ENCODE peak calls at places on chromosome 17, in four cellular contexts. V is GM06990, I is bronchial epithelial cell, Q is astrocyte of the spinal cord. L is an unnamed sample.
A peak's percentile ranks its signal among the peaks of the same experiment; 100 is the strongest.

GRCh38 chr17:5438716-5439445 is at the start of gene C1QBP:
- DNase-seq in V (peak; percentile 97), I (peak; percentile 81), Q (peak; percentile 95), L (peak; percentile 97)

GRCh38 chr17:8142158-8142886 is 9.9 kb downstream of the PER1 start:
- DNase-seq in V (no peak), I (no peak), Q (no peak), L (peak; percentile 17)

GRCh38 chr17:81396722-81397313 is 1.6 kb downstream of the BAHCC1 start:
- DNase-seq in V (peak; percentile 57), I (no peak), Q (no peak), L (peak; percentile 41)

GRCh38 chr17:29726721-29727252 is 104.1 kb upstream of the CORO6 start:
- DNase-seq in V (peak; percentile 53), I (peak; percentile 59), Q (peak; percentile 27), L (no peak)

GRCh38 chr17:76438906-76439305 is 14.0 kb downstream of the UBE2O start:
- DNase-seq in V (no peak), I (no peak), Q (no peak), L (no peak)

GRCh38 chr17:55089955-55090573 is 121.5 kb downstream of the STXBP4 start:
- DNase-seq in V (peak; percentile 58), I (peak; percentile 58), Q (peak; percentile 34), L (peak; percentile 91)

GRCh38 chr17:46106966-46107644 is 86.1 kb downstream of the KANSL1 start:
- DNase-seq in V (no peak), I (no peak), Q (no peak), L (no peak)

GRCh38 chr17:9401434-9401833 is 174.2 kb downstream of the STX8 start:
- DNase-seq in V (no peak), I (peak; percentile 93), Q (peak; percentile 69), L (no peak)

GRCh38 chr17:50613007-50613406 is 21.7 kb upstream of the ABCC3 start:
- DNase-seq in V (no peak), I (peak; percentile 15), Q (no peak), L (no peak)

GRCh38 chr17:45431531-45432404 is 902 bp downstream of the ARHGAP27 start:
- DNase-seq in V (peak; percentile 84), I (peak; percentile 83), Q (no peak), L (peak; percentile 72)

GRCh38 chr17:4497101-4497824 is 1.4 kb upstream of the SPNS2 start:
- DNase-seq in V (peak; percentile 60), I (peak; percentile 35), Q (peak; percentile 19), L (no peak)

GRCh38 chr17:7393613-7394451 is 493 bp downstream of the PLSCR3 start:
- DNase-seq in V (no peak), I (peak; percentile 44), Q (no peak), L (peak; percentile 71)

GRCh38 chr17:49193513-49194296 is 16.7 kb downstream of the GNGT2 start:
- DNase-seq in V (peak; percentile 82), I (peak; percentile 53), Q (peak; percentile 66), L (peak; percentile 39)

GRCh38 chr17:57953219-57953618 is 2.0 kb downstream of the CUEDC1 start:
- DNase-seq in V (no peak), I (no peak), Q (no peak), L (no peak)

GRCh38 chr17:5378566-5379207 is 40.8 kb downstream of the NUP88 start:
- DNase-seq in V (no peak), I (no peak), Q (no peak), L (no peak)

GRCh38 chr17:61926831-61927210 is 961 bp downstream of the INTS2 start:
- DNase-seq in V (no peak), I (no peak), Q (peak; percentile 29), L (no peak)

GRCh38 chr17:27078296-27078695 is 215.6 kb upstream of the WSB1 start:
- DNase-seq in V (no peak), I (no peak), Q (no peak), L (no peak)

GRCh38 chr17:81712468-81713003 is 452 bp downstream of the SLC25A10 start:
- DNase-seq in V (no peak), I (no peak), Q (no peak), L (peak; percentile 18)

GRCh38 chr17:20996724-20997615 is 45.8 kb downstream of the USP22 start:
- DNase-seq in V (no peak), I (no peak), Q (no peak), L (no peak)

GRCh38 chr17:44108440-44109311 is 14.8 kb downstream of the HDAC5 start:
- DNase-seq in V (no peak), I (no peak), Q (peak; percentile 97), L (no peak)

GRCh38 chr17:19287651-19288050 is 50.5 kb downstream of the EPN2 start:
- DNase-seq in V (no peak), I (no peak), Q (no peak), L (no peak)

GRCh38 chr17:6530324-6530920 is 25.9 kb downstream of the PITPNM3 start:
- DNase-seq in V (no peak), I (no peak), Q (no peak), L (no peak)

GRCh38 chr17:37483311-37484039 is 6.2 kb upstream of the DUSP14 start:
- DNase-seq in V (no peak), I (no peak), Q (peak; percentile 86), L (no peak)

GRCh38 chr17:80843741-80844156 is 147.9 kb upstream of the CHMP6 start:
- DNase-seq in V (no peak), I (no peak), Q (no peak), L (no peak)

GRCh38 chr17:752002-752619 is at the start of gene GEMIN4:
- DNase-seq in V (peak; percentile 97), I (peak; percentile 64), Q (peak; percentile 86), L (peak; percentile 93)

GRCh38 chr17:56866076-56866475 is 32.1 kb downstream of the DGKE start:
- DNase-seq in V (no peak), I (no peak), Q (no peak), L (no peak)

GRCh38 chr17:32461853-32462617 is 17.7 kb downstream of the PSMD11 start:
- DNase-seq in V (no peak), I (peak; percentile 72), Q (peak; percentile 55), L (peak; percentile 83)

GRCh38 chr17:76139801-76140660 is 1.0 kb downstream of the FOXJ1 start:
- DNase-seq in V (peak; percentile 73), I (no peak), Q (no peak), L (no peak)

GRCh38 chr17:37067555-37068111 is 118.9 kb downstream of the AATF start:
- DNase-seq in V (no peak), I (peak; percentile 82), Q (peak; percentile 61), L (no peak)

GRCh38 chr17:42541041-42541833 is 5.2 kb downstream of the NAGLU start:
- DNase-seq in V (no peak), I (peak; percentile 71), Q (no peak), L (no peak)

GRCh38 chr17:75601057-75601987 is 13.7 kb downstream of the MYO15B start:
- DNase-seq in V (no peak), I (peak; percentile 29), Q (no peak), L (peak; percentile 28)

GRCh38 chr17:7677388-7678067 is 9.8 kb downstream of the TP53 start:
- DNase-seq in V (no peak), I (no peak), Q (no peak), L (no peak)

GRCh38 chr17:81405382-81406005 is 10.2 kb downstream of the BAHCC1 start:
- DNase-seq in V (no peak), I (no peak), Q (no peak), L (no peak)

GRCh38 chr17:47164263-47164662 is 24.8 kb downstream of the CDC27 start:
- DNase-seq in V (no peak), I (no peak), Q (no peak), L (no peak)

GRCh38 chr17:12519956-12520594 is 145.6 kb upstream of the MYOCD start:
- DNase-seq in V (no peak), I (peak; percentile 20), Q (no peak), L (no peak)

GRCh38 chr17:13010959-13011358 is 6.9 kb downstream of the ELAC2 start:
- DNase-seq in V (no peak), I (no peak), Q (no peak), L (no peak)

GRCh38 chr17:12553625-12554024 is 112.1 kb upstream of the MYOCD start:
- DNase-seq in V (no peak), I (no peak), Q (no peak), L (no peak)

GRCh38 chr17:6043405-6043804 is 26.8 kb upstream of the WSCD1 start:
- DNase-seq in V (no peak), I (no peak), Q (no peak), L (no peak)

DNA sequence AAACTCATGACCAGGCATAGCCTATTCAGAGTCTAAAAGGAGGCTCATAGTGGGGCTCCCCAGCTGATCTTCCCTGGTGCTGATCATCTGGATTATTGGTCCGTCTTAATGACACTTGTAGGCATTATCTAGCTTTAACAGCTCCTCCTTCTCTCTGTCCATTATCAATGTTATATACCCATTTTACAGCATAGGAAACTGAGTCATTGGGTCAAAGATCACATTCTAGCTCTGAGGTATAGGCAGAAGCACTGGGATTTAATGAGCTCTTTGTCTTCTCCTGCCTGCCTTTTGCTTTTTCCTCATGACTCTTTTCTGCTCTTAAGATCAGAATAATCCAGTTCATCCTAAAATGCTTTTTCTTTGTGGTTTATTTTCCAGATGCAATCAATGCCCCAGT is 756 bp downstream of the CCL2 start:
- DNase-seq in V (no peak), I (no peak), Q (no peak), L (no peak)
- H3K4me3 ChIP-seq in V (no peak overlapping the region), I (no peak overlapping the region), Q (peak overlapping the region; percentile 38), L (no peak overlapping the region)

GRCh38 chr17:78766225-78766624 is 15.8 kb downstream of the CYTH1 start:
- DNase-seq in V (no peak), I (peak; percentile 75), Q (no peak), L (no peak)
- H3K4me3 ChIP-seq in V (no peak overlapping the region), I (no peak overlapping the region), Q (no peak overlapping the region), L (peak overlapping the region; percentile 64)

GRCh38 chr17:14298221-14298994 is 2.5 kb upstream of the HS3ST3B1 start:
- DNase-seq in V (no peak), I (no peak), Q (no peak), L (no peak)
- H3K4me3 ChIP-seq in V (no peak overlapping the region), I (no peak overlapping the region), Q (no peak overlapping the region), L (peak overlapping the region; percentile 94)

DNA sequence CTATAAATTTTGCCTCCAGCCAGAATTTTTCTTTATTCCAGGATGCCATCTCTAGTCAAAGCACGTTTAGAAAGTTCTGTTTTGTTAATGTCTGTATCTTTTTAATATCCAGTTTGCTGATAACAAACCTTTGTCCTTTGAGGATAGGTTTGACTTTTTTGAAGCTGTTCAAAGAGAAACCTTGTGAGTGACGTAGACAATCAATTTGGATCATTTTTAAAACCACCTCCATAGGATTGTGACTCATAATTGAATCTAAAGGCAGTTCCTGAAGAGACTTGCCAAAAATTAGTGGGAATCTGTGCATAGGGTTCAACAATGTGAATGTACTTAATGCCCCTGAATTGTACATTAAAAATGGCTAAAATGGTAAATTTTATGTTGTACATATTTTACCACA is 5.9 kb downstream of the KRT31 start:
- DNase-seq in V (no peak), I (peak; percentile 37), Q (no peak), L (no peak)
- H3K4me3 ChIP-seq in V (no peak overlapping the region), I (no peak overlapping the region), Q (no peak overlapping the region), L (no peak overlapping the region)

GRCh38 chr17:66508896-66509843 is 206.8 kb downstream of the PRKCA start:
- DNase-seq in V (no peak), I (peak; percentile 93), Q (peak; percentile 82), L (no peak)
- H3K4me3 ChIP-seq in V (no peak overlapping the region), I (no peak overlapping the region), Q (no peak overlapping the region), L (peak overlapping the region; percentile 53)